ENCODE peak calls at places on chromosome 14, in nine cellular contexts. One of them, this sample, is unnamed.

GRCh38 chr14:102633906-102634595 is 41.6 kb downstream of the RCOR1 start:
- DNase-seq in neural progenitor cell: no peak
- DNase-seq in fibroblast of the conjunctiva: no peak
- DNase-seq in HCEC 1CT: no peak
- DNase-seq in stimulated activated naive CD8-positive, alpha-beta T cell treated with anti-CD3 and anti-CD28 coated beads, Interleukin-15, amount 100 ng/mL, for 72 hours: no peak
- DNase-seq in CD4-positive, alpha-beta T cell: no peak
- DNase-seq in CMK: no peak
- DNase-seq in caudate nucleus: no peak
- DNase-seq in head of caudate nucleus: no peak
- DNase-seq in this sample: no peak

GRCh38 chr14:92794961-92795360 is 856 bp downstream of the GOLGA5 start:
- DNase-seq in neural progenitor cell: no peak
- DNase-seq in fibroblast of the conjunctiva: no peak
- DNase-seq in HCEC 1CT: no peak
- DNase-seq in stimulated activated naive CD8-positive, alpha-beta T cell treated with anti-CD3 and anti-CD28 coated beads, Interleukin-15, amount 100 ng/mL, for 72 hours: no peak
- DNase-seq in CD4-positive, alpha-beta T cell: no peak
- DNase-seq in CMK: no peak
- DNase-seq in caudate nucleus: no peak
- DNase-seq in head of caudate nucleus: no peak
- DNase-seq in this sample: no peak

GRCh38 chr14:103028161-103028767 is 29.1 kb downstream of the CDC42BPB start:
- DNase-seq in neural progenitor cell: no peak
- DNase-seq in fibroblast of the conjunctiva: no peak
- DNase-seq in HCEC 1CT: no peak
- DNase-seq in stimulated activated naive CD8-positive, alpha-beta T cell treated with anti-CD3 and anti-CD28 coated beads, Interleukin-15, amount 100 ng/mL, for 72 hours: no peak
- DNase-seq in CD4-positive, alpha-beta T cell: no peak
- DNase-seq in CMK: no peak
- DNase-seq in caudate nucleus: no peak
- DNase-seq in head of caudate nucleus: no peak
- DNase-seq in this sample: no peak

GRCh38 chr14:65096323-65097089 is 5.8 kb downstream of the MAX start:
- DNase-seq in neural progenitor cell: no peak
- DNase-seq in fibroblast of the conjunctiva: peak; percentile 46
- DNase-seq in HCEC 1CT: no peak
- DNase-seq in stimulated activated naive CD8-positive, alpha-beta T cell treated with anti-CD3 and anti-CD28 coated beads, Interleukin-15, amount 100 ng/mL, for 72 hours: no peak
- DNase-seq in CD4-positive, alpha-beta T cell: no peak
- DNase-seq in CMK: no peak
- DNase-seq in caudate nucleus: no peak
- DNase-seq in head of caudate nucleus: no peak
- DNase-seq in this sample: no peak

GRCh38 chr14:79732911-79733310 is 478.4 kb downstream of the DIO2 start:
- DNase-seq in neural progenitor cell: no peak
- DNase-seq in fibroblast of the conjunctiva: no peak
- DNase-seq in HCEC 1CT: peak; percentile 70
- DNase-seq in stimulated activated naive CD8-positive, alpha-beta T cell treated with anti-CD3 and anti-CD28 coated beads, Interleukin-15, amount 100 ng/mL, for 72 hours: no peak
- DNase-seq in CD4-positive, alpha-beta T cell: no peak
- DNase-seq in CMK: no peak
- DNase-seq in caudate nucleus: no peak
- DNase-seq in head of caudate nucleus: no peak
- DNase-seq in this sample: no peak

GRCh38 chr14:67837011-67837624 is 17.5 kb downstream of the RAD51B start:
- DNase-seq in neural progenitor cell: peak; percentile 74
- DNase-seq in fibroblast of the conjunctiva: peak; percentile 66
- DNase-seq in HCEC 1CT: peak; percentile 73
- DNase-seq in stimulated activated naive CD8-positive, alpha-beta T cell treated with anti-CD3 and anti-CD28 coated beads, Interleukin-15, amount 100 ng/mL, for 72 hours: peak; percentile 30
- DNase-seq in CD4-positive, alpha-beta T cell: peak; percentile 31
- DNase-seq in CMK: no peak
- DNase-seq in caudate nucleus: no peak
- DNase-seq in head of caudate nucleus: no peak
- DNase-seq in this sample: no peak

GRCh38 chr14:91078095-91078737 is 17.8 kb upstream of the RPS6KA5 start:
- DNase-seq in neural progenitor cell: no peak
- DNase-seq in fibroblast of the conjunctiva: no peak
- DNase-seq in HCEC 1CT: no peak
- DNase-seq in stimulated activated naive CD8-positive, alpha-beta T cell treated with anti-CD3 and anti-CD28 coated beads, Interleukin-15, amount 100 ng/mL, for 72 hours: peak; percentile 51
- DNase-seq in CD4-positive, alpha-beta T cell: no peak
- DNase-seq in CMK: no peak
- DNase-seq in caudate nucleus: no peak
- DNase-seq in head of caudate nucleus: no peak
- DNase-seq in this sample: no peak

GRCh38 chr14:86892167-86892956 is 1100.6 kb downstream of the GALC start:
- DNase-seq in neural progenitor cell: peak; percentile 15
- DNase-seq in fibroblast of the conjunctiva: no peak
- DNase-seq in HCEC 1CT: no peak
- DNase-seq in stimulated activated naive CD8-positive, alpha-beta T cell treated with anti-CD3 and anti-CD28 coated beads, Interleukin-15, amount 100 ng/mL, for 72 hours: no peak
- DNase-seq in CD4-positive, alpha-beta T cell: no peak
- DNase-seq in CMK: no peak
- DNase-seq in caudate nucleus: no peak
- DNase-seq in head of caudate nucleus: no peak
- DNase-seq in this sample: no peak

GRCh38 chr14:102033241-102033640 is 53.6 kb downstream of the HSP90AA1 start:
- DNase-seq in neural progenitor cell: no peak
- DNase-seq in fibroblast of the conjunctiva: no peak
- DNase-seq in HCEC 1CT: no peak
- DNase-seq in stimulated activated naive CD8-positive, alpha-beta T cell treated with anti-CD3 and anti-CD28 coated beads, Interleukin-15, amount 100 ng/mL, for 72 hours: no peak
- DNase-seq in CD4-positive, alpha-beta T cell: no peak
- DNase-seq in CMK: no peak
- DNase-seq in caudate nucleus: no peak
- DNase-seq in head of caudate nucleus: no peak
- DNase-seq in this sample: no peak

GRCh38 chr14:100069161-100069800 is 4.1 kb downstream of the EVL start:
- DNase-seq in neural progenitor cell: no peak
- DNase-seq in fibroblast of the conjunctiva: no peak
- DNase-seq in HCEC 1CT: no peak
- DNase-seq in stimulated activated naive CD8-positive, alpha-beta T cell treated with anti-CD3 and anti-CD28 coated beads, Interleukin-15, amount 100 ng/mL, for 72 hours: no peak
- DNase-seq in CD4-positive, alpha-beta T cell: no peak
- DNase-seq in CMK: no peak
- DNase-seq in caudate nucleus: no peak
- DNase-seq in head of caudate nucleus: no peak
- DNase-seq in this sample: no peak

GRCh38 chr14:60315181-60315580 is 66.2 kb downstream of the PPM1A start:
- DNase-seq in neural progenitor cell: no peak
- DNase-seq in fibroblast of the conjunctiva: no peak
- DNase-seq in HCEC 1CT: no peak
- DNase-seq in stimulated activated naive CD8-positive, alpha-beta T cell treated with anti-CD3 and anti-CD28 coated beads, Interleukin-15, amount 100 ng/mL, for 72 hours: no peak
- DNase-seq in CD4-positive, alpha-beta T cell: no peak
- DNase-seq in CMK: no peak
- DNase-seq in caudate nucleus: no peak
- DNase-seq in head of caudate nucleus: no peak
- DNase-seq in this sample: no peak